ENCODE peak calls at places on chromosomes 11 and 22, in seven cellular contexts. D is GM23248; N is transverse colon; T is body of pancreas; Q is lower lobe of right lung; H is effector memory CD4-positive, alpha-beta T cell; E is SJSA1. U is an unnamed sample.

GRCh38 chr11:12768731-12769673 is 94.8 kb downstream of the TEAD1 start:
- DNase-seq in D (no peak), N (no peak), T (no peak), Q (no peak), H (no peak), E (no peak), U (no peak)

GRCh38 chr11:28833670-28834069 is 725.5 kb downstream of the METTL15 start:
- DNase-seq in D (peak; percentile 91), N (no peak), T (no peak), Q (no peak), H (no peak), E (peak; percentile 61), U (no peak)

GRCh38 chr11:64876226-64876750 is 2.1 kb downstream of the EHD1 start:
- DNase-seq in D (peak; percentile 43), N (no peak), T (no peak), Q (no peak), H (no peak), E (no peak), U (no peak)

GRCh38 chr22:33126881-33127280 is 68.7 kb upstream of the SYN3 start:
- DNase-seq in D (peak; percentile 50), N (no peak), T (no peak), Q (no peak), H (no peak), E (no peak), U (no peak)

GRCh38 chr11:72833792-72834501 is 19.7 kb downstream of the ATG16L2 start:
- DNase-seq in D (no peak), N (no peak), T (no peak), Q (no peak), H (no peak), E (no peak), U (peak; percentile 32)

GRCh38 chr11:20672575-20672974 is 3.2 kb downstream of the NELL1 start:
- DNase-seq in D (no peak), N (no peak), T (no peak), Q (no peak), H (no peak), E (no peak), U (no peak)

GRCh38 chr11:76604652-76605241 is 65.8 kb downstream of the LRRC32 start:
- DNase-seq in D (peak; percentile 90), N (peak; percentile 44), T (peak; percentile 73), Q (no peak), H (no peak), E (peak; percentile 10), U (no peak)

GRCh38 chr11:112554586-112554985 is 293.9 kb upstream of the PLET1 start:
- DNase-seq in D (peak; percentile 54), N (no peak), T (no peak), Q (no peak), H (no peak), E (no peak), U (no peak)

GRCh38 chr22:37517826-37518450 is 1.3 kb downstream of the CARD10 start:
- DNase-seq in D (no peak), N (no peak), T (no peak), Q (no peak), H (no peak), E (no peak), U (no peak)

GRCh38 chr11:31926816-31927528 is 115.8 kb upstream of the PAX6 start:
- DNase-seq in D (no peak), N (no peak), T (no peak), Q (no peak), H (no peak), E (no peak), U (no peak)

GRCh38 chr11:99505319-99505718 is 484.6 kb downstream of the CNTN5 start:
- DNase-seq in D (peak; percentile 28), N (no peak), T (no peak), Q (no peak), H (no peak), E (no peak), U (no peak)

GRCh38 chr22:24433868-24434471 is 6.6 kb downstream of the ADORA2A start:
- DNase-seq in D (peak; percentile 85), N (peak; percentile 60), T (no peak), Q (no peak), H (peak; percentile 32), E (no peak), U (no peak)

GRCh38 chr11:86952933-86953637 is 2.1 kb downstream of the FZD4 start:
- DNase-seq in D (peak; percentile 66), N (no peak), T (no peak), Q (no peak), H (no peak), E (no peak), U (no peak)

GRCh38 chr22:39350803-39351688 is 1.3 kb downstream of the SYNGR1 start:
- DNase-seq in D (no peak), N (no peak), T (no peak), Q (no peak), H (no peak), E (no peak), U (no peak)

GRCh38 chr22:39351689-39352214 is 2.0 kb downstream of the SYNGR1 start:
- DNase-seq in D (peak; percentile 22), N (no peak), T (no peak), Q (no peak), H (no peak), E (peak; percentile 62), U (no peak)

GRCh38 chr22:39348909-39349505 is 784 bp upstream of the SYNGR1 start:
- DNase-seq in D (no peak), N (peak; percentile 21), T (no peak), Q (peak; percentile 58), H (no peak), E (no peak), U (peak; percentile 46)

GRCh38 chr22:39349506-39349966 is 255 bp upstream of the SYNGR1 start:
- DNase-seq in D (peak; percentile 41), N (peak; percentile 27), T (peak; percentile 27), Q (peak; percentile 48), H (no peak), E (no peak), U (no peak)

DNA sequence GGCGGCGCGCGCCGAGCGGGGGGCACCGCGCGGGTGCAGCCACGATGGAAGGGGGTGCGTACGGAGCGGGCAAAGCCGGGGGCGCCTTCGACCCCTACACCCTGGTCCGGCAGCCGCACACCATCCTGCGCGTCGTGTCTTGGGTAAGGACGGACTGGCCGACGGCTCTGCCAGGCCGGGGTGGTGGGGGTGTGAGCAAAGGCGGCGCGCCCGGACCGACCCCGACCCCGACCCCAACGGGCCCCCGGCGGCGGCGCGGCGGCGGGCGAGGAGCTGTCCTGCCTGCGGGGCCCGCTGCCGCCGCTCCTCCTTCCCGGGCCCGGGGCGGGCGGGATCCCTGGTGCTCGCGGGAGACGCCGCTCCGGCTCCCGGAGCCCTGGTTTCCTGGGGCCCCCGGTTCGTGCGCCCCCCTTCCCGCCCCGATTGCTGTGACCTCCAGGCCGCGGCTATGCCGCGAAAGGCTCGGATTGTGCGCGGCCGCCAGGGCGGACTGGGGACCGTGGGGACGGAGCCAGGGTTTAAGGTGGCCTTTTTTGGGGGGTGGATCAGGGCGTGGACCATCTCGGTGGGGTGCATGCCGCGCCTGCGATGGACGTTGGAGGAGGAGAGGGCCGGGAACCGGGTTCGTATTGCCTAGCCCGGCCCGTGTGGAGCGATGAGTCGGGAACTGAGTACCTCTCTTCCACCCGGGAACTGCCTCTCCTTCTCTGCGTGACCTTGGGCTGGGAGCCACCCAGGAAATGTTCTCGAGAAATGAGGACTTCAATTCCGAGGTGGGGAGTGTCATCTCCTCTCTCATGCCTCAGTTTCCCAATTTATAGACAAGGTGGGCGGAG is at the start of gene SYNGR1:
- DNase-seq in D (peak; percentile 51), N (no peak), T (peak; percentile 35), Q (peak; percentile 51), H (no peak), E (no peak), U (no peak)
- H3K27ac ChIP-seq in D (no peak within 1 kb of the TSS), N (peak within 1 kb of the TSS; percentile 67), T (peak within 1 kb of the TSS; percentile 39), Q (peak within 1 kb of the TSS; percentile 36), H (no peak within 1 kb of the TSS), E (peak within 1 kb of the TSS; percentile 28), U (peak within 1 kb of the TSS; percentile 83)

GRCh38 chr11:133698654-133699053 is 146.7 kb downstream of the SPATA19 start:
- DNase-seq in D (no peak), N (no peak), T (no peak), Q (no peak), H (no peak), E (no peak), U (no peak)
- H3K27ac ChIP-seq in D (no peak overlapping the region), N (no peak overlapping the region), T (no peak overlapping the region), Q (no peak overlapping the region), H (no peak overlapping the region), E (no peak overlapping the region), U (no peak overlapping the region)

GRCh38 chr11:119380816-119381185 is 689 bp downstream of the USP2 start:
- DNase-seq in D (no peak), N (no peak), T (no peak), Q (no peak), H (no peak), E (no peak), U (no peak)
- H3K27ac ChIP-seq in D (no peak overlapping the region), N (peak overlapping the region; percentile 1), T (peak overlapping the region; percentile 18), Q (peak overlapping the region; percentile 66), H (peak overlapping the region; percentile 55), E (no peak overlapping the region), U (peak overlapping the region; percentile 83)

GRCh38 chr22:45552580-45553332 is 50.1 kb downstream of the FBLN1 start:
- DNase-seq in D (peak; percentile 90), N (peak; percentile 44), T (peak; percentile 36), Q (peak; percentile 82), H (no peak), E (peak; percentile 93), U (no peak)
- H3K27ac ChIP-seq in D (peak overlapping the region; percentile 70), N (peak overlapping the region; percentile 73), T (peak overlapping the region; percentile 12), Q (peak overlapping the region; percentile 73), H (no peak overlapping the region), E (peak overlapping the region; percentile 92), U (peak overlapping the region; percentile 83)

DNA sequence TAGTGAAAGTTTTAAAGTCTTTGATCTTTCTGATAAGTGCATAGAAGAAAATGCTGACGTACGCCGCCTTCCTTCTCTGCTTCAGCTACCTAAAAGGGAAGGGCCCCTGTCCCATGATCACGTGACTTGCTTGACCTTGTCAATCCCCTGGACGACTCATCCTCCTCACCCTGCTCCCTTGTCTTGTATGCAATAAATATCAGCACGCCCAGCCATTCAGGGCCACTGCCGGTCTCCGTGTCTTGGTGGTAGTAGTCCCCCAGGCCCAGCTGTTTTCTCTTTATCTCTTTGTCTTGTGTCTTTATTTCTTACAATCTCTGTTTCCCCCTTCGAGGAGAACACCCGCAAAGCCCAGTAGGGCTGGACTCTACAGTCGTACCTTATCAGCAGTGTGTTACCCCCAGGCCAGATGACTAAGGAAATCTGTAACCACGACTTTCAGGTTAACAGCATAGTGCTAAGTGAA is 6.3 kb downstream of the NUP50 start:
- DNase-seq in D (no peak), N (no peak), T (no peak), Q (no peak), H (no peak), E (no peak), U (no peak)
- H3K27ac ChIP-seq in D (no peak overlapping the region), N (no peak overlapping the region), T (no peak overlapping the region), Q (no peak overlapping the region), H (peak overlapping the region; percentile 46), E (no peak overlapping the region), U (no peak overlapping the region)

GRCh38 chr11:66282468-66283455 is 4.8 kb downstream of the CNIH2 start:
- DNase-seq in D (peak; percentile 99), N (peak; percentile 99), T (peak; percentile 99), Q (peak; percentile 99), H (peak; percentile 100), E (peak; percentile 100), U (peak; percentile 94)
- H3K27ac ChIP-seq in D (peak overlapping the region; percentile 27), N (no peak overlapping the region), T (no peak overlapping the region), Q (no peak overlapping the region), H (peak overlapping the region; percentile 50), E (no peak overlapping the region), U (peak overlapping the region; percentile 71)

DNA sequence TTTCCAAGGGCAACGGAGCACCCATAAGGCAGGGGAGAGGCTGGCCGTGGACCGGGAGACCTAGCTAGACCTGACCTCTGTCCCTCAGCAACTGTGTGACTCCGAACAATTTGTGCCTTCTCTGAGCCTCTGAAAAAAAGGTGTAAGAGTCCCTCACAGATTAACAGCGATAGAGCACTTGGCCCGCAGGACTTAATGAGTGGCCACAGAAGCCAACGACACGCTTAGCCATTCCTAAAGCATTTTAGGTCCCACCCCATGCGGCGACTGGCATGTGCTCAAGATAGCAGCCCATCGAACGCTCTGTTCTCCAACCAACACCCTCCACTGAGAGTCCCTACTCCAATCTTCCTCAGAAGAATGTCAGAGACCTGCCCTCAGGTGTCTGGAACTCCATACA is 1.5 kb downstream of the SULT4A1 start:
- DNase-seq in D (no peak), N (no peak), T (no peak), Q (no peak), H (no peak), E (no peak), U (no peak)
- H3K27ac ChIP-seq in D (no peak overlapping the region), N (no peak overlapping the region), T (no peak overlapping the region), Q (no peak overlapping the region), H (no peak overlapping the region), E (no peak overlapping the region), U (no peak overlapping the region)

U was measured in caudate nucleus.